ENCODE peak calls at places on chromosomes 1 and 21, in eight cellular contexts. K, I, B, X, M, G, E and O are unnamed samples.

GRCh38 chr1:196355206-196355786 is 252.9 kb downstream of the KCNT2 start:
- DNase-seq in M (peak), K (no peak), B (peak), X (no peak), I (no peak), G (no peak), E (no peak), O (peak)

GRCh38 chr1:78370779-78371482 is 119.8 kb upstream of the PTGFR start:
- DNase-seq in I (no peak), E (no peak), B (no peak), X (no peak), G (no peak), K (no peak), M (no peak), O (no peak)

GRCh38 chr1:171366099-171366498 is 52.1 kb downstream of the FMO4 start:
- DNase-seq in K (no peak), E (no peak), G (no peak), B (no peak), M (no peak), I (no peak), X (peak), O (no peak)

GRCh38 chr1:200240655-200241054 is 169.2 kb downstream of the ZNF281 start:
- DNase-seq in G (no peak), E (peak), I (no peak), K (no peak), X (no peak), B (no peak), M (no peak), O (no peak)

GRCh38 chr1:209641216-209642181 is 10.7 kb downstream of the LAMB3 start:
- DNase-seq in B (no peak), M (no peak), X (no peak), E (peak), K (no peak), G (no peak), I (no peak), O (no peak)

GRCh38 chr1:43912607-43913006 is 21.0 kb upstream of the ARTN start:
- DNase-seq in B (no peak), K (no peak), E (no peak), I (no peak), X (no peak), G (no peak), M (no peak), O (no peak)

GRCh38 chr1:15410884-15411245 is 1.2 kb downstream of the EFHD2 start:
- DNase-seq in B (no peak), G (no peak), X (no peak), K (no peak), I (no peak), M (no peak), E (no peak), O (no peak)

GRCh38 chr1:169250795-169251194 is 116.8 kb downstream of the NME7 start:
- DNase-seq in K (no peak), G (no peak), I (no peak), B (no peak), M (no peak), X (no peak), E (no peak), O (no peak)

GRCh38 chr21:15192243-15192642 is 127.4 kb upstream of the NRIP1 start:
- DNase-seq in G (no peak), I (no peak), X (no peak), B (no peak), E (no peak), K (no peak), M (no peak), O (no peak)

GRCh38 chr1:227887697-227888403 is 59.9 kb downstream of the WNT9A start:
- DNase-seq in X (no peak), G (peak), B (no peak), I (peak), M (no peak), E (peak), K (peak), O (no peak)

GRCh38 chr1:217372251-217372970 is 258.5 kb downstream of the GPATCH2 start:
- DNase-seq in M (no peak), B (no peak), E (no peak), G (no peak), K (no peak), X (no peak), I (no peak), O (no peak)

GRCh38 chr21:21034046-21034445 is 35.8 kb downstream of the NCAM2 start:
- DNase-seq in I (no peak), X (no peak), E (no peak), M (no peak), G (no peak), B (no peak), K (no peak), O (no peak)

GRCh38 chr1:168386949-168387586 is 106.4 kb downstream of the TBX19 start:
- DNase-seq in E (peak), B (peak), I (peak), G (peak), K (peak), X (no peak), M (peak), O (no peak)